ENCODE peak calls at places on chromosome 4, in eight cellular contexts. J is ELR, P is RPMI7951, E is activated T-cell treated with anti-CD3 and anti-CD28 coated beads for 1 hour, M is NCI-H1417, Y is heart right ventricle, X is HCEC 1CT, I is A549. Z is an unnamed sample.

GRCh38 chr4:4606321-4606720 is 64.5 kb upstream of the STX18 start:
- DNase-seq in Y (no peak), P (peak; percentile 66), X (no peak), I (no peak), J (peak; percentile 15), E (no peak), M (no peak), Z (no peak)

GRCh38 chr4:157700898-157701694 is 471.7 kb downstream of the GASK1B start:
- DNase-seq in I (no peak), M (no peak), P (no peak), X (no peak), Y (peak; percentile 32), J (no peak), E (no peak), Z (no peak)

GRCh38 chr4:66178901-66179300 is 508.6 kb upstream of the EPHA5 start:
- DNase-seq in X (peak; percentile 30), E (no peak), M (no peak), J (peak; percentile 58), Y (no peak), I (no peak), P (peak; percentile 70), Z (no peak)

GRCh38 chr4:162015090-162015489 is 148.7 kb downstream of the FSTL5 start:
- DNase-seq in E (no peak), Y (no peak), P (peak; percentile 17), J (peak; percentile 61), I (no peak), X (peak; percentile 61), M (no peak), Z (no peak)

GRCh38 chr4:173518419-173519102 is 11.5 kb downstream of the HAND2 start:
- DNase-seq in I (no peak), Y (no peak), X (no peak), M (no peak), E (no peak), P (no peak), J (no peak), Z (no peak)

GRCh38 chr4:79650217-79650616 is 242.2 kb upstream of the GK2 start:
- DNase-seq in E (no peak), I (no peak), P (no peak), M (no peak), J (peak; percentile 17), Y (no peak), X (no peak), Z (no peak)

GRCh38 chr4:108466936-108467902 is 153.2 kb upstream of the RPL34 start:
- DNase-seq in X (peak; percentile 73), I (no peak), P (peak; percentile 92), J (peak; percentile 81), E (no peak), Y (no peak), M (peak; percentile 20), Z (no peak)

GRCh38 chr4:87716350-87717041 is 66.4 kb downstream of the DMP1 start:
- DNase-seq in Y (peak; percentile 84), J (no peak), I (no peak), X (no peak), E (no peak), M (no peak), P (no peak), Z (no peak)

GRCh38 chr4:118814054-118814453 is 21.9 kb downstream of the SEC24D start:
- DNase-seq in Y (no peak), I (no peak), X (no peak), J (no peak), E (no peak), M (no peak), P (no peak), Z (no peak)

GRCh38 chr4:55754754-55755350 is 64.7 kb upstream of the EXOC1L start:
- DNase-seq in Y (no peak), I (no peak), J (peak; percentile 87), E (no peak), M (no peak), P (peak; percentile 49), X (peak; percentile 80), Z (no peak)

GRCh38 chr4:138510053-138510452 is 267.9 kb upstream of the SLC7A11 start:
- DNase-seq in Y (no peak), X (no peak), J (peak; percentile 46), E (no peak), P (no peak), M (no peak), I (no peak), Z (no peak)

GRCh38 chr4:174434455-174434854 is 87.8 kb downstream of the HPGD start:
- DNase-seq in X (no peak), I (no peak), E (no peak), J (no peak), P (no peak), Y (no peak), M (no peak), Z (no peak)

GRCh38 chr4:1379801-1380331 is 26.4 kb downstream of the NKX1-1 start:
- DNase-seq in X (no peak), E (no peak), M (no peak), Y (no peak), J (no peak), I (no peak), P (no peak), Z (no peak)

GRCh38 chr4:176939445-176939844 is 146.7 kb upstream of the VEGFC start:
- DNase-seq in Y (no peak), E (no peak), I (no peak), J (peak; percentile 76), M (no peak), X (peak; percentile 56), P (peak; percentile 80), Z (no peak)

GRCh38 chr4:69493515-69493914 is 2.2 kb downstream of the UGT2B4 start:
- DNase-seq in P (no peak), X (no peak), I (no peak), J (no peak), Y (no peak), E (no peak), M (no peak), Z (no peak)

GRCh38 chr4:147994076-147994475 is 262.2 kb downstream of the ARHGAP10 start:
- DNase-seq in J (no peak), X (no peak), M (no peak), I (no peak), P (peak; percentile 40), Y (no peak), E (no peak), Z (no peak)

GRCh38 chr4:36394352-36394903 is 113.0 kb downstream of the DTHD1 start:
- DNase-seq in P (no peak), X (no peak), Y (no peak), M (no peak), E (no peak), J (no peak), I (no peak), Z (no peak)

GRCh38 chr4:24598025-24598424 is 13.7 kb upstream of the DHX15 start:
- DNase-seq in E (no peak), M (no peak), X (no peak), P (no peak), I (peak; percentile 27), Y (no peak), J (no peak), Z (no peak)

GRCh38 chr4:16120720-16121119 is 36.9 kb upstream of the PROM1 start:
- DNase-seq in M (no peak), P (peak; percentile 35), E (no peak), X (peak; percentile 7), J (peak; percentile 41), I (no peak), Y (no peak), Z (no peak)

GRCh38 chr4:17814140-17814539 is 3.4 kb downstream of the NCAPG start:
- DNase-seq in M (no peak), P (peak; percentile 63), Y (no peak), J (peak; percentile 76), X (peak; percentile 30), E (no peak), I (no peak), Z (no peak)

GRCh38 chr4:885353-885752 is 46.8 kb downstream of the GAK start:
- DNase-seq in J (no peak), X (no peak), E (no peak), P (no peak), Y (no peak), M (no peak), I (no peak), Z (no peak)

GRCh38 chr4:153488719-153489384 is 22.7 kb downstream of the TMEM131L start:
- DNase-seq in E (no peak), J (no peak), Y (peak; percentile 62), P (no peak), M (peak; percentile 45), I (no peak), X (no peak), Z (no peak)

GRCh38 chr4:24003926-24004325 is 114.1 kb upstream of the PPARGC1A start:
- DNase-seq in M (no peak), Y (no peak), E (no peak), X (no peak), J (no peak), I (no peak), P (no peak), Z (no peak)

GRCh38 chr4:149841686-149842085 is 26.0 kb upstream of the IQCM start:
- DNase-seq in M (no peak), J (no peak), Y (no peak), I (no peak), E (no peak), P (no peak), X (no peak), Z (no peak)

GRCh38 chr4:5945171-5945570 is 52.3 kb upstream of the CRMP1 start:
- DNase-seq in P (no peak), M (no peak), E (no peak), X (no peak), Y (no peak), J (no peak), I (no peak), Z (no peak)

GRCh38 chr4:168641811-168642140 is 144.9 kb downstream of the PALLD start:
- DNase-seq in X (no peak), I (no peak), Y (no peak), E (no peak), J (no peak), M (no peak), P (no peak), Z (no peak)

GRCh38 chr4:1008840-1009646 is 2.4 kb upstream of the FGFRL1 start:
- DNase-seq in J (peak; percentile 17), M (peak; percentile 50), P (no peak), Y (peak; percentile 26), X (no peak), E (peak; percentile 27), I (no peak), Z (no peak)

GRCh38 chr4:103451341-103451740 is 253.2 kb upstream of the CENPE start:
- DNase-seq in M (no peak), Y (no peak), X (peak; percentile 6), J (peak; percentile 15), I (no peak), P (no peak), E (no peak), Z (no peak)

GRCh38 chr4:74932832-74933561 is at the start of gene PARM1:
- DNase-seq in Y (peak; percentile 90), E (no peak), M (peak; percentile 94), X (peak; percentile 26), J (peak; percentile 83), I (peak; percentile 62), P (peak; percentile 41), Z (peak; percentile 86)

GRCh38 chr4:2827071-2827873 is 16.4 kb upstream of the ADD1 start:
- DNase-seq in E (no peak), P (no peak), X (no peak), M (no peak), Y (no peak), I (no peak), J (no peak), Z (no peak)

GRCh38 chr4:76892601-76893000 is 5.3 kb downstream of the SOWAHB start:
- DNase-seq in I (no peak), P (no peak), J (no peak), E (no peak), M (no peak), X (no peak), Y (no peak), Z (no peak)

GRCh38 chr4:165343353-165344191 is 16.1 kb downstream of the MSMO1 start:
- DNase-seq in E (no peak), P (no peak), X (no peak), I (no peak), J (peak; percentile 22), M (peak; percentile 71), Y (no peak), Z (no peak)

GRCh38 chr4:114563536-114564315 is 34.9 kb upstream of the UGT8 start:
- DNase-seq in J (peak; percentile 1), Y (no peak), P (peak; percentile 1), E (no peak), M (no peak), X (no peak), I (no peak), Z (no peak)

Z was measured in HEK293T.